ENCODE peak calls at places on chromosomes 1 and 21, in six cellular contexts. R is astrocyte of the spinal cord, B is astrocyte of the cerebellum, G is GM13977, S is tibial artery, W is uterus. F is an unnamed sample.
A peak's percentile ranks its signal among the peaks of the same experiment; 100 is the strongest.

GRCh38 chr1:91700332-91700731 is 185.6 kb downstream of the TGFBR3 start:
- DNase-seq in R (peak; percentile 9), B (no peak), G (no peak), S (no peak), W (no peak), F (no peak)

GRCh38 chr21:33668620-33669019 is 26.3 kb downstream of the ITSN1 start:
- DNase-seq in R (no peak), B (no peak), G (no peak), S (no peak), W (no peak), F (no peak)

GRCh38 chr21:16078382-16078781 is 348.6 kb downstream of the USP25 start:
- DNase-seq in R (no peak), B (no peak), G (no peak), S (no peak), W (no peak), F (no peak)

GRCh38 chr1:202812176-202813026 is 1.6 kb downstream of the PCAT6 start:
- DNase-seq in R (no peak), B (no peak), G (no peak), S (no peak), W (no peak), F (no peak)

GRCh38 chr1:201917362-201918033 is 28.8 kb downstream of the SHISA4 start:
- DNase-seq in R (peak; percentile 78), B (peak; percentile 57), G (no peak), S (peak; percentile 68), W (peak; percentile 84), F (no peak)

GRCh38 chr21:45456836-45457160 is 51.8 kb downstream of the COL18A1 start:
- DNase-seq in R (no peak), B (no peak), G (no peak), S (no peak), W (no peak), F (no peak)

GRCh38 chr1:230306158-230306557 is 120.0 kb downstream of the PGBD5 start:
- DNase-seq in R (no peak), B (no peak), G (no peak), S (no peak), W (no peak), F (no peak)

GRCh38 chr1:17116643-17117042 is 2.6 kb downstream of the PADI2 start:
- DNase-seq in R (no peak), B (no peak), G (no peak), S (no peak), W (no peak), F (no peak)

GRCh38 chr21:42833859-42834729 is 45.2 kb downstream of the WDR4 start:
- DNase-seq in R (no peak), B (no peak), G (no peak), S (no peak), W (peak; percentile 6), F (no peak)

GRCh38 chr1:64581786-64582185 is 111.9 kb downstream of the CACHD1 start:
- DNase-seq in R (no peak), B (no peak), G (no peak), S (no peak), W (no peak), F (no peak)

GRCh38 chr21:15728046-15728445 is 1.7 kb upstream of the USP25 start:
- DNase-seq in R (no peak), B (no peak), G (no peak), S (no peak), W (no peak), F (no peak)

GRCh38 chr1:234326493-234327366 is 46.5 kb upstream of the COA6 start:
- DNase-seq in R (peak; percentile 54), B (peak; percentile 19), G (peak; percentile 67), S (peak; percentile 48), W (no peak), F (no peak)

GRCh38 chr1:147822292-147822691 is 61.9 kb upstream of the GJA5 start:
- DNase-seq in R (no peak), B (no peak), G (no peak), S (no peak), W (no peak), F (no peak)

GRCh38 chr1:168933143-168933840 is 173.2 kb upstream of the ATP1B1 start:
- DNase-seq in R (no peak), B (no peak), G (no peak), S (no peak), W (no peak), F (no peak)

GRCh38 chr1:13761883-13762282 is 61.9 kb downstream of the PRDM2 start:
- DNase-seq in R (no peak), B (no peak), G (no peak), S (no peak), W (no peak), F (no peak)

GRCh38 chr1:13759072-13759471 is 59.1 kb downstream of the PRDM2 start:
- DNase-seq in R (no peak), B (no peak), G (no peak), S (no peak), W (no peak), F (no peak)

GRCh38 chr1:13760340-13760739 is 60.4 kb downstream of the PRDM2 start:
- DNase-seq in R (no peak), B (no peak), G (no peak), S (no peak), W (no peak), F (no peak)

GRCh38 chr1:13762642-13763041 is 62.7 kb downstream of the PRDM2 start:
- DNase-seq in R (no peak), B (no peak), G (no peak), S (no peak), W (no peak), F (no peak)

DNA sequence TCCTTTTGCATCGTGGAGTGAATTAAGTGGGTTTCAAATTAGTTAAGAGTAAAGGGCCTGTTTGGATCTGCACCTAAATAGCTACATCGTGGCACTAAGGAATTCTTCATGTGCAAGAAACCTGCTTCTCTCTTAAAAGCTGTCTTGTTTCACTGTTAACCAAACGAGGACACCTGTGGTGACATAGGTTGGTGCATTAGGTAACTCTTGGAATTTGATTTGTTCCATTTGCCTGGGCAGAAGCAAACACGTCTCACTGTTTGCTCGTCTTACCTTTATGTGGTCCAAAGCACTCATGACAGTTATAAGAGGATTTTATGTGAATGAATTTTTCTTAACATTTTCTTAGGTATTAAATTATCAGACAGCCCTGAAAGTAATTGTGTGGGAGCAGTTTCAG is 60.9 kb downstream of the PRDM2 start:
- DNase-seq in R (no peak), B (no peak), G (no peak), S (no peak), W (no peak), F (no peak)
- TF ChIP-seq CTCF in R (no peak), B (no peak), G (no peak), S (no peak), W (no peak), F (no peak)

GRCh38 chr1:223245411-223245810 is 102.4 kb upstream of the TLR5 start:
- DNase-seq in R (no peak), B (no peak), G (no peak), S (no peak), W (no peak), F (no peak)
- TF ChIP-seq CTCF in R (no peak), B (no peak), G (no peak), S (no peak), W (no peak), F (no peak)

GRCh38 chr1:67262735-67263134 is 44.9 kb upstream of the IL12RB2 start:
- DNase-seq in R (no peak), B (no peak), G (no peak), S (no peak), W (no peak), F (no peak)

GRCh38 chr1:67264899-67265298 is 42.8 kb upstream of the IL12RB2 start:
- DNase-seq in R (no peak), B (no peak), G (no peak), S (no peak), W (no peak), F (no peak)

GRCh38 chr1:67264152-67264551 is 43.5 kb upstream of the IL12RB2 start:
- DNase-seq in R (no peak), B (no peak), G (no peak), S (no peak), W (no peak), F (no peak)

GRCh38 chr1:67257173-67257535 is 50.5 kb upstream of the IL12RB2 start:
- DNase-seq in R (no peak), B (no peak), G (no peak), S (no peak), W (no peak), F (no peak)

GRCh38 chr1:67261646-67262045 is 46.0 kb upstream of the IL12RB2 start:
- DNase-seq in R (no peak), B (no peak), G (no peak), S (no peak), W (no peak), F (no peak)
- TF ChIP-seq CTCF in R (peak; percentile 35), B (peak; percentile 30), G (peak; percentile 32), S (no peak), W (no peak), F (peak; percentile 39)

GRCh38 chr1:196685506-196685905 is 33.7 kb downstream of the CFH start:
- DNase-seq in R (no peak), B (no peak), G (no peak), S (no peak), W (no peak), F (no peak)

GRCh38 chr1:196690582-196690981 is 38.7 kb downstream of the CFH start:
- DNase-seq in R (no peak), B (no peak), G (no peak), S (no peak), W (no peak), F (no peak)

DNA sequence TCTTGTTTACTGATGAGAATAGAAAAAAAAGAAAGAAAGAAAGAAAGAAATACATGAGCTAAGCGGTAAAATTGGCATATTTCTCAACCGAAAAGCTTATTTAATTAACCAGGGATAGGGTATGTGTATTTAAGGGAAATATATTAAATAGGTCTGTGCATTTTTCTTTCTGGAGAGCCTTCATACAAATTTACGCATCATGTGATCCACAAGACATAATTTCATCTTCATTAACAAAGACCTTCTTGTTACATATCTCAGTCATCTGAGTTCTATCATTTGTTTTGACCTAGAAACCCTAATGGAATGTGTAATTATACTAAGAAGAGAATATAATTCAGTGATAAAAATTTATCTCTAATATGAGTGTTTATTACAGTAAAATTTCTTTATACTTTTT is 37.2 kb downstream of the CFH start:
- DNase-seq in R (no peak), B (no peak), G (no peak), S (no peak), W (no peak), F (no peak)
- TF ChIP-seq CTCF in R (no peak), B (no peak), G (no peak), S (no peak), W (no peak), F (no peak)

DNA sequence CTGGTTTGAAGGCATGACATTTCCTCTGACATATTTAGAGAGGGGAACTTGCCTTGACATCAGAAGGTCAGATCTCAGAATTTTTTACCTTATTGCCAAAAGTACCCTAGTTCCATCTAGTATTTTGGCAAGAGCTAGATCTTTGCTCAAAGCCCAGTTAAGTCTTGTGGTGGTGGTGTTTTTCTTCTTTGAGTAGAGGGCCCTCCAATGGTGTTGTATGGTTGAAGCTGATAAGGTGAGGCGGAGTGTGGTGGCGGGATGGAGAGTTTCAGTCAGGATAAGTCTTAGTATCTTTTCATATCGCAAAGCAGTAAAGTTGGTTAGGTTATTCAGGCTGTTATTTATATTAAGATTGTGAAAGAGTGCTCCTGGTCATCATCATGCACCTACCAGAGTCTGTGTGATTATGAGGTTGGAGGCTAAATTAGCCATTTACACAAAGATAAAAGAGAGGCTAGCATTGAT is 20.1 kb upstream of the MACF1 start:
- DNase-seq in R (no peak), B (no peak), G (no peak), S (no peak), W (no peak), F (no peak)
- TF ChIP-seq CTCF in R (no peak), B (no peak), G (no peak), S (no peak), W (no peak), F (no peak)